ENCODE peak calls at places on chromosomes 1 and 21, in four cellular contexts. V, A, B and C are unnamed samples.

GRCh38 chr21:42596657-42597056 is 56.8 kb upstream of the PDE9A start:
- DNase-seq in V (no peak), A (no peak), B (no peak), C (no peak)

GRCh38 chr1:157262891-157263290 is 124.7 kb upstream of the ETV3 start:
- DNase-seq in V (no peak), A (no peak), B (no peak), C (no peak)

GRCh38 chr21:33025106-33025470 is 647 bp upstream of the OLIG2 start:
- DNase-seq in V (no peak), A (no peak), B (no peak), C (no peak)

GRCh38 chr1:227038401-227038800 is 98.3 kb downstream of the COQ8A start:
- DNase-seq in V (no peak), A (no peak), B (no peak), C (no peak)

GRCh38 chr21:42638266-42638863 is 15.1 kb upstream of the PDE9A start:
- DNase-seq in V (no peak), A (no peak), B (no peak), C (no peak)

GRCh38 chr1:16155537-16156410 is at the start of gene EPHA2:
- DNase-seq in V (no peak), A (peak), B (peak), C (no peak)

GRCh38 chr1:203673550-203674411 is 47.1 kb downstream of the ATP2B4 start:
- DNase-seq in V (peak), A (peak), B (no peak), C (peak)

GRCh38 chr1:239603530-239603929 is 217.2 kb downstream of the CHRM3 start:
- DNase-seq in V (no peak), A (peak), B (no peak), C (no peak)

GRCh38 chr1:201461193-201461657 is 7.8 kb downstream of the PHLDA3 start:
- DNase-seq in V (no peak), A (peak), B (no peak), C (no peak)

GRCh38 chr1:156627313-156627880 is 8.2 kb downstream of the HAPLN2 start:
- DNase-seq in V (no peak), A (peak), B (no peak), C (no peak)

GRCh38 chr1:211885746-211886522 is 55.4 kb upstream of the LPGAT1 start:
- DNase-seq in V (no peak), A (no peak), B (no peak), C (no peak)

GRCh38 chr1:41383094-41383852 is 22.0 kb downstream of the FOXO6 start:
- DNase-seq in V (no peak), A (no peak), B (no peak), C (no peak)

GRCh38 chr1:163450986-163451385 is 129.2 kb downstream of the NUF2 start:
- DNase-seq in V (no peak), A (no peak), B (no peak), C (no peak)

GRCh38 chr1:87224209-87224608 is 104.5 kb upstream of the LMO4 start:
- DNase-seq in V (no peak), A (peak), B (no peak), C (no peak)

GRCh38 chr1:32122141-32122540 is 14.3 kb downstream of the KPNA6 start:
- DNase-seq in V (no peak), A (no peak), B (no peak), C (no peak)

GRCh38 chr1:221272940-221273339 is 393.7 kb downstream of the HLX start:
- DNase-seq in V (no peak), A (no peak), B (no peak), C (no peak)

GRCh38 chr21:43613755-43614638 is 45.3 kb downstream of the HSF2BP start:
- DNase-seq in V (no peak), A (no peak), B (no peak), C (no peak)

GRCh38 chr21:45478115-45478801 is 64.0 kb downstream of the SLC19A1 start:
- DNase-seq in V (peak), A (peak), B (peak), C (peak)

GRCh38 chr1:147515046-147515869 is 26.0 kb upstream of the BCL9 start:
- DNase-seq in V (no peak), A (peak), B (no peak), C (peak)

GRCh38 chr21:31198575-31198974 is 145.5 kb downstream of the TIAM1 start:
- DNase-seq in V (no peak), A (peak), B (no peak), C (peak)

GRCh38 chr1:150560011-150560438 is 10.8 kb downstream of the ADAMTSL4 start:
- DNase-seq in V (no peak), A (peak), B (peak), C (peak)

GRCh38 chr21:15005391-15005790 is 59.4 kb downstream of the NRIP1 start:
- DNase-seq in V (no peak), A (no peak), B (no peak), C (peak)

GRCh38 chr1:4837201-4837600 is 182.8 kb downstream of the AJAP1 start:
- DNase-seq in V (no peak), A (no peak), B (no peak), C (no peak)

GRCh38 chr1:147717706-147718097 is 42.7 kb downstream of the GJA5 start:
- DNase-seq in V (no peak), A (no peak), B (no peak), C (peak)

GRCh38 chr1:155069551-155070391 is 6.2 kb downstream of the EFNA4 start:
- DNase-seq in V (no peak), A (peak), B (no peak), C (no peak)

GRCh38 chr1:32817815-32818786 is 648 bp downstream of the S100PBP start:
- DNase-seq in V (no peak), A (peak), B (peak), C (peak)

GRCh38 chr1:29824025-29824424 is 587.7 kb downstream of the PTPRU start:
- DNase-seq in V (no peak), A (no peak), B (no peak), C (no peak)

GRCh38 chr1:47865881-47866535 is 131.2 kb downstream of the TRABD2B start:
- DNase-seq in V (no peak), A (no peak), B (no peak), C (no peak)

GRCh38 chr1:206635983-206636354 is 633 bp downstream of the DYRK3 start:
- DNase-seq in V (no peak), A (no peak), B (no peak), C (peak)

GRCh38 chr21:44900559-44901251 is 20.0 kb downstream of the ITGB2 start:
- DNase-seq in V (no peak), A (no peak), B (peak), C (no peak)

GRCh38 chr1:59292557-59292956 is 4.3 kb upstream of the FGGY start:
- DNase-seq in V (no peak), A (no peak), B (no peak), C (no peak)

GRCh38 chr1:159821171-159821867 is 5.4 kb upstream of the SLAMF8 start:
- DNase-seq in V (no peak), A (peak), B (peak), C (no peak)

GRCh38 chr1:100794719-100795645 is 75.4 kb downstream of the VCAM1 start:
- DNase-seq in V (no peak), A (no peak), B (no peak), C (no peak)